ENCODE peak calls at places on chromosomes 6 and 20, in eight cellular contexts. K is GM23338, B is IMR-90, N is left ventricle myocardium inferior, I is lung, X is tibial artery, Y is stomach, S is uterus. D is an unnamed sample.

GRCh38 chr20:38453941-38454340 is 18.7 kb upstream of the RALGAPB start:
- DNase-seq in S (no peak), X (no peak), I (no peak), K (no peak), B (no peak), N (no peak), Y (no peak), D (no peak)

GRCh38 chr6:35327349-35328027 is 14.9 kb upstream of the PPARD start:
- DNase-seq in B (peak; percentile 55), I (peak; percentile 51), N (peak; percentile 51), X (no peak), K (peak; percentile 86), Y (peak; percentile 77), S (no peak), D (peak; percentile 78)

GRCh38 chr6:3073382-3073781 is 5.1 kb downstream of the RIPK1 start:
- DNase-seq in X (no peak), K (no peak), B (no peak), I (no peak), N (no peak), Y (no peak), S (no peak), D (no peak)

GRCh38 chr6:57242505-57242904 is 20.4 kb upstream of the RAB23 start:
- DNase-seq in N (no peak), X (no peak), K (no peak), S (no peak), B (peak; percentile 99), Y (no peak), I (no peak), D (no peak)

GRCh38 chr20:52312131-52312729 is 120.7 kb upstream of the ZFP64 start:
- DNase-seq in I (peak; percentile 33), K (peak; percentile 80), S (peak; percentile 16), Y (peak; percentile 35), B (peak; percentile 60), N (no peak), X (no peak), D (peak; percentile 75)

GRCh38 chr6:132931937-132932336 is 117.6 kb downstream of the RPS12 start:
- DNase-seq in Y (no peak), N (no peak), I (no peak), K (peak; percentile 22), X (no peak), S (no peak), B (peak; percentile 76), D (no peak)

GRCh38 chr6:13914346-13914745 is 10.4 kb upstream of the RNF182 start:
- DNase-seq in N (no peak), B (peak; percentile 8), I (no peak), S (no peak), X (no peak), K (no peak), Y (no peak), D (no peak)

GRCh38 chr6:135851442-135852271 is at the start of gene PDE7B:
- DNase-seq in S (peak; percentile 75), I (peak; percentile 79), N (peak; percentile 75), X (peak; percentile 92), K (peak; percentile 56), B (peak; percentile 99), Y (peak; percentile 77), D (no peak)

GRCh38 chr6:107655245-107655644 is 165.3 kb downstream of the SOBP start:
- DNase-seq in K (peak; percentile 85), B (no peak), S (no peak), Y (no peak), N (no peak), X (no peak), I (no peak), D (no peak)

GRCh38 chr6:33206864-33207568 is 1.3 kb upstream of the RING1 start:
- DNase-seq in X (peak; percentile 67), Y (no peak), I (no peak), N (no peak), S (no peak), B (peak; percentile 72), K (peak; percentile 41), D (no peak)

GRCh38 chr6:148857817-148858390 is 111.1 kb downstream of the UST start:
- DNase-seq in K (no peak), N (no peak), B (peak; percentile 95), I (no peak), S (no peak), X (no peak), Y (no peak), D (no peak)

GRCh38 chr20:30811896-30812671 is 445.4 kb upstream of the DEFB115 start:
- DNase-seq in N (peak; percentile 28), Y (no peak), K (peak; percentile 80), I (peak; percentile 48), S (no peak), X (no peak), B (peak; percentile 49), D (no peak)

GRCh38 chr20:57281900-57282299 is 15.5 kb upstream of the BMP7 start:
- DNase-seq in S (no peak), X (no peak), B (no peak), N (no peak), Y (no peak), K (no peak), I (no peak), D (no peak)

GRCh38 chr6:4637691-4638433 is 138.3 kb upstream of the CDYL start:
- DNase-seq in Y (no peak), B (peak; percentile 93), S (no peak), X (no peak), N (no peak), I (no peak), K (no peak), D (no peak)

GRCh38 chr20:21511850-21512633 is 1.8 kb downstream of the NKX2-2 start:
- DNase-seq in N (no peak), B (no peak), S (no peak), X (no peak), Y (no peak), I (no peak), K (peak; percentile 71), D (no peak)
- TF ChIP-seq CTCF in N (no peak), B (no peak), S (no peak), X (no peak), Y (no peak), I (no peak), K (no peak), D (no peak)

GRCh38 chr6:5998741-5999687 is 7.7 kb downstream of the NRN1 start:
- DNase-seq in Y (no peak), I (no peak), K (peak; percentile 74), S (no peak), X (no peak), B (no peak), N (peak; percentile 56), D (no peak)
- H3K4me3 ChIP-seq in Y (peak overlapping the region; percentile 24), I (no peak overlapping the region), K (peak overlapping the region; percentile 58), S (no peak overlapping the region), X (peak overlapping the region; percentile 38), B (no peak overlapping the region), N (peak overlapping the region; percentile 74), D (no peak overlapping the region)

GRCh38 chr6:24997186-24997585 is 61.4 kb upstream of the RIPOR2 start:
- DNase-seq in S (no peak), N (no peak), Y (no peak), I (no peak), B (no peak), K (no peak), X (no peak), D (no peak)

GRCh38 chr6:24994812-24995211 is 59.1 kb upstream of the RIPOR2 start:
- DNase-seq in Y (no peak), K (no peak), X (no peak), B (no peak), I (no peak), N (no peak), S (no peak), D (no peak)

GRCh38 chr6:24996145-24996836 is 60.5 kb upstream of the RIPOR2 start:
- DNase-seq in K (no peak), Y (no peak), S (no peak), X (no peak), B (no peak), I (no peak), N (no peak), D (no peak)

GRCh38 chr6:24997905-24998304 is 62.1 kb upstream of the RIPOR2 start:
- DNase-seq in K (peak; percentile 54), N (no peak), X (no peak), S (no peak), B (no peak), I (no peak), Y (no peak), D (no peak)

DNA sequence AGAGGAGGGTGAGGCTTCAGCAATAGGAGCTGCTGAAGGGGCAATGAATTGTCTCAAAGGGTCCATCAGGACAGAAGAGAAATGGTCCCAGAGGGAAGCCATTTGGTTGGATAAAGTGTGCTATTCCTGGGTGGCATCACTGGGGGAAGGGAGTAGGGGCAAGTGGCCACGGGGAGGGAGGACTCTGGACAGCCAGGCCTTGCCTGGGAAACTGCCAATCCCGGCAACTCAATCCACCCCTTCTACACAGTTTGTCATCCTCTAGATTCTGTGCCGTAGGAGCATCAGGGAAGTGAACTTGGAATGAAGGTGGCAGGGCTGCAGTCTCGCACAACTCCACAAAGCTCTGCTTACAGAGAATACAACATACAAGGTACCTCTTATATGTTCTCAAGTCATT is 59.5 kb upstream of the RIPOR2 start:
- DNase-seq in X (no peak), S (no peak), Y (no peak), B (no peak), I (no peak), N (no peak), K (no peak), D (no peak)
- H3K4me1 ChIP-seq in X (no peaks in the 10 kb centered on the region), S (peaks cover 4% of the 10 kb centered on the region), Y (no peaks in the 10 kb centered on the region), B (peaks cover 3% of the 10 kb centered on the region), I (peaks cover 4% of the 10 kb centered on the region), N (no peaks in the 10 kb centered on the region), K (peaks cover 28% of the 10 kb centered on the region), D (peaks cover 6% of the 10 kb centered on the region)

GRCh38 chr20:9075264-9076095 is 6.6 kb downstream of the PLCB4 start:
- DNase-seq in B (no peak), S (no peak), X (no peak), N (no peak), K (peak; percentile 52), Y (no peak), I (no peak), D (no peak)

GRCh38 chr20:9070304-9070703 is 1.4 kb downstream of the PLCB4 start:
- DNase-seq in K (no peak), N (no peak), B (no peak), S (no peak), Y (no peak), X (no peak), I (no peak), D (no peak)

GRCh38 chr20:9068896-9069663 is at the start of gene PLCB4:
- DNase-seq in S (peak; percentile 20), K (peak; percentile 56), N (peak; percentile 52), X (peak; percentile 75), B (peak; percentile 66), Y (peak; percentile 68), I (no peak), D (peak; percentile 65)

GRCh38 chr20:9072741-9073310 is 3.9 kb downstream of the PLCB4 start:
- DNase-seq in S (no peak), B (no peak), N (no peak), X (no peak), Y (no peak), I (no peak), K (peak; percentile 57), D (no peak)

DNA sequence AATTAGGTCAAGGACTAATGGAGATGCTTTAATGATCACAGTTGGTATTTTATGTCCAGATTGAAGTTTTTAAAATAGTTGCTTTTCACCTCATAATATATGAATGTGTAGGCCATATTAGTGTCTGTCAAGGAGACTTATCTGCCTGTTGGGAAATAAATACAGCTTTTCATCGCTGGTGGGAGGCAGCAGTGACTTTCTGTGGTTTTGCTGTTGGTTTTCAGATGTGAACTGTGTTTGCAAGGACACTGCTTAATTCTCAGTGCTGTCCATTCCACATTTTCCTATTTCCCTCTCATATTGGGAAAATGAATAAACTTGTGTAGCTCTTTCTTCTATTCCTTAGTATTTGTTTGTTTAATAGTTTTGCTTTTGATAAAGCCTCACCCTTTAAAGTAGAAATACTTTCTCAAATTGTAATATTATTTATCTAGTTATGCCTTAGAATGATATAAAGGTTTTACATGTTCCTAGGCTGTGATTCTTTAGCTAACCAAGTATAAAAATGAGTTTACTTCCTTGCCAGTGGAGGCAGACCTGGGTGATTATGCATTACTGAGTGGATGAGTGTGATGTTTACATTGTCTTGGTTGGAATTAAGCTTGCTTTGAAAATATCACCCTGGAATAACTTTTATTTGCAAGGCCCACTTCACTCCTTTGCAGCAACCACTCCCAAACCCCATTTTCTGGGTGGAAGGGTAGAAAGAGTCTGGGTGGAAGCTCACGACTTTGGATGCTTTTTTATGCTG is 3.3 kb downstream of the PLCB4 start:
- DNase-seq in B (peak; percentile 43), N (no peak), K (no peak), S (no peak), Y (no peak), I (no peak), X (no peak), D (no peak)
- TF ChIP-seq CTCF in B (no peak), N (no peak), K (no peak), S (no peak), Y (no peak), I (no peak), X (no peak), D (no peak)